ENCODE peak calls at places on chromosomes 2 and 18, in ten cellular contexts. One of them, this sample, is unnamed.

GRCh38 chr2:23624378-23624777 is 239.4 kb downstream of the KLHL29 start:
- DNase-seq in body of pancreas: no peak
- DNase-seq in brain microvascular endothelial cell: no peak
- DNase-seq in GM10248: no peak
- DNase-seq in HepG2: peak
- DNase-seq in GM06990: no peak
- DNase-seq in B cell: no peak
- DNase-seq in hepatocyte: no peak
- DNase-seq in cardiac fibroblast: peak
- DNase-seq in endothelial cell: no peak
- DNase-seq in this sample: no peak

GRCh38 chr2:75896779-75897366 is 186.2 kb upstream of the GCFC2 start:
- DNase-seq in body of pancreas: peak
- DNase-seq in brain microvascular endothelial cell: no peak
- DNase-seq in GM10248: peak
- DNase-seq in HepG2: peak
- DNase-seq in GM06990: no peak
- DNase-seq in B cell: no peak
- DNase-seq in hepatocyte: peak
- DNase-seq in cardiac fibroblast: no peak
- DNase-seq in endothelial cell: peak
- DNase-seq in this sample: peak

GRCh38 chr18:22556271-22556990 is 138.7 kb upstream of the CTAGE1 start:
- DNase-seq in body of pancreas: peak
- DNase-seq in brain microvascular endothelial cell: no peak
- DNase-seq in GM10248: no peak
- DNase-seq in HepG2: no peak
- DNase-seq in GM06990: no peak
- DNase-seq in B cell: no peak
- DNase-seq in hepatocyte: peak
- DNase-seq in cardiac fibroblast: no peak
- DNase-seq in endothelial cell: no peak
- DNase-seq in this sample: no peak

GRCh38 chr2:30866974-30867373 is 59.7 kb upstream of the CAPN13 start:
- DNase-seq in body of pancreas: no peak
- DNase-seq in brain microvascular endothelial cell: no peak
- DNase-seq in GM10248: no peak
- DNase-seq in HepG2: no peak
- DNase-seq in GM06990: no peak
- DNase-seq in B cell: no peak
- DNase-seq in hepatocyte: no peak
- DNase-seq in cardiac fibroblast: no peak
- DNase-seq in endothelial cell: no peak
- DNase-seq in this sample: no peak

GRCh38 chr2:38765551-38765950 is 12.5 kb upstream of the GEMIN6 start:
- DNase-seq in body of pancreas: no peak
- DNase-seq in brain microvascular endothelial cell: no peak
- DNase-seq in GM10248: no peak
- DNase-seq in HepG2: no peak
- DNase-seq in GM06990: no peak
- DNase-seq in B cell: no peak
- DNase-seq in hepatocyte: no peak
- DNase-seq in cardiac fibroblast: no peak
- DNase-seq in endothelial cell: no peak
- DNase-seq in this sample: no peak

GRCh38 chr2:168090366-168091019 is 156.9 kb downstream of the STK39 start:
- DNase-seq in body of pancreas: no peak
- DNase-seq in brain microvascular endothelial cell: no peak
- DNase-seq in GM10248: peak
- DNase-seq in HepG2: no peak
- DNase-seq in GM06990: no peak
- DNase-seq in B cell: peak
- DNase-seq in hepatocyte: no peak
- DNase-seq in cardiac fibroblast: no peak
- DNase-seq in endothelial cell: no peak
- DNase-seq in this sample: no peak

GRCh38 chr2:86280191-86280667 is 57.2 kb downstream of the REEP1 start:
- DNase-seq in body of pancreas: no peak
- DNase-seq in brain microvascular endothelial cell: no peak
- DNase-seq in GM10248: no peak
- DNase-seq in HepG2: no peak
- DNase-seq in GM06990: no peak
- DNase-seq in B cell: no peak
- DNase-seq in hepatocyte: no peak
- DNase-seq in cardiac fibroblast: no peak
- DNase-seq in endothelial cell: no peak
- DNase-seq in this sample: no peak

GRCh38 chr18:25798026-25798537 is 292.3 kb downstream of the SS18 start:
- DNase-seq in body of pancreas: no peak
- DNase-seq in brain microvascular endothelial cell: no peak
- DNase-seq in GM10248: no peak
- DNase-seq in HepG2: no peak
- DNase-seq in GM06990: no peak
- DNase-seq in B cell: no peak
- DNase-seq in hepatocyte: no peak
- DNase-seq in cardiac fibroblast: no peak
- DNase-seq in endothelial cell: no peak
- DNase-seq in this sample: no peak

GRCh38 chr2:70639841-70640448 is 86.3 kb upstream of the TGFA start:
- DNase-seq in body of pancreas: no peak
- DNase-seq in brain microvascular endothelial cell: no peak
- DNase-seq in GM10248: no peak
- DNase-seq in HepG2: no peak
- DNase-seq in GM06990: no peak
- DNase-seq in B cell: no peak
- DNase-seq in hepatocyte: no peak
- DNase-seq in cardiac fibroblast: no peak
- DNase-seq in endothelial cell: no peak
- DNase-seq in this sample: no peak

GRCh38 chr2:239285071-239285931 is 115.5 kb downstream of the HDAC4 start:
- DNase-seq in body of pancreas: peak
- DNase-seq in brain microvascular endothelial cell: no peak
- DNase-seq in GM10248: peak
- DNase-seq in HepG2: peak
- DNase-seq in GM06990: peak
- DNase-seq in B cell: peak
- DNase-seq in hepatocyte: no peak
- DNase-seq in cardiac fibroblast: no peak
- DNase-seq in endothelial cell: no peak
- DNase-seq in this sample: no peak

GRCh38 chr2:178523596-178524134 is 43.4 kb downstream of the PLEKHA3 start:
- DNase-seq in body of pancreas: no peak
- DNase-seq in brain microvascular endothelial cell: no peak
- DNase-seq in GM10248: no peak
- DNase-seq in HepG2: no peak
- DNase-seq in GM06990: no peak
- DNase-seq in B cell: peak
- DNase-seq in hepatocyte: peak
- DNase-seq in cardiac fibroblast: peak
- DNase-seq in endothelial cell: no peak
- DNase-seq in this sample: no peak

GRCh38 chr2:74835831-74836674 is 2.1 kb downstream of the HK2 start:
- DNase-seq in body of pancreas: no peak
- DNase-seq in brain microvascular endothelial cell: no peak
- DNase-seq in GM10248: peak
- DNase-seq in HepG2: peak
- DNase-seq in GM06990: no peak
- DNase-seq in B cell: peak
- DNase-seq in hepatocyte: peak
- DNase-seq in cardiac fibroblast: peak
- DNase-seq in endothelial cell: no peak
- DNase-seq in this sample: no peak

GRCh38 chr18:77124452-77124922 is 8.1 kb downstream of the MBP start:
- DNase-seq in body of pancreas: no peak
- DNase-seq in brain microvascular endothelial cell: no peak
- DNase-seq in GM10248: peak
- DNase-seq in HepG2: no peak
- DNase-seq in GM06990: peak
- DNase-seq in B cell: peak
- DNase-seq in hepatocyte: no peak
- DNase-seq in cardiac fibroblast: no peak
- DNase-seq in endothelial cell: no peak
- DNase-seq in this sample: no peak

GRCh38 chr2:190887089-190887488 is 6.5 kb downstream of the GLS start:
- DNase-seq in body of pancreas: no peak
- DNase-seq in brain microvascular endothelial cell: no peak
- DNase-seq in GM10248: peak
- DNase-seq in HepG2: no peak
- DNase-seq in GM06990: peak
- DNase-seq in B cell: no peak
- DNase-seq in hepatocyte: no peak
- DNase-seq in cardiac fibroblast: peak
- DNase-seq in endothelial cell: no peak
- DNase-seq in this sample: no peak

GRCh38 chr2:196160101-196160500 is 11.3 kb downstream of the STK17B start:
- DNase-seq in body of pancreas: no peak
- DNase-seq in brain microvascular endothelial cell: peak
- DNase-seq in GM10248: peak
- DNase-seq in HepG2: no peak
- DNase-seq in GM06990: peak
- DNase-seq in B cell: peak
- DNase-seq in hepatocyte: peak
- DNase-seq in cardiac fibroblast: peak
- DNase-seq in endothelial cell: no peak
- DNase-seq in this sample: no peak

GRCh38 chr2:17915811-17916523 is 37.5 kb downstream of the KCNS3 start:
- DNase-seq in body of pancreas: no peak
- DNase-seq in brain microvascular endothelial cell: no peak
- DNase-seq in GM10248: no peak
- DNase-seq in HepG2: no peak
- DNase-seq in GM06990: no peak
- DNase-seq in B cell: no peak
- DNase-seq in hepatocyte: no peak
- DNase-seq in cardiac fibroblast: no peak
- DNase-seq in endothelial cell: no peak
- DNase-seq in this sample: no peak

GRCh38 chr2:217035967-217036366 is 176.1 kb upstream of the TNP1 start:
- DNase-seq in body of pancreas: no peak
- DNase-seq in brain microvascular endothelial cell: no peak
- DNase-seq in GM10248: no peak
- DNase-seq in HepG2: no peak
- DNase-seq in GM06990: no peak
- DNase-seq in B cell: no peak
- DNase-seq in hepatocyte: no peak
- DNase-seq in cardiac fibroblast: peak
- DNase-seq in endothelial cell: no peak
- DNase-seq in this sample: no peak

GRCh38 chr2:6083131-6083530 is 390.9 kb downstream of the SOX11 start:
- DNase-seq in body of pancreas: no peak
- DNase-seq in brain microvascular endothelial cell: no peak
- DNase-seq in GM10248: no peak
- DNase-seq in HepG2: no peak
- DNase-seq in GM06990: no peak
- DNase-seq in B cell: no peak
- DNase-seq in hepatocyte: no peak
- DNase-seq in cardiac fibroblast: no peak
- DNase-seq in endothelial cell: no peak
- DNase-seq in this sample: no peak

GRCh38 chr18:64370036-64370435 is 221.1 kb upstream of the LINC00305 start:
- DNase-seq in body of pancreas: no peak
- DNase-seq in brain microvascular endothelial cell: no peak
- DNase-seq in GM10248: no peak
- DNase-seq in HepG2: no peak
- DNase-seq in GM06990: no peak
- DNase-seq in B cell: no peak
- DNase-seq in hepatocyte: no peak
- DNase-seq in cardiac fibroblast: no peak
- DNase-seq in endothelial cell: no peak
- DNase-seq in this sample: no peak

GRCh38 chr18:64372850-64373249 is 224.0 kb upstream of the LINC00305 start:
- DNase-seq in body of pancreas: no peak
- DNase-seq in brain microvascular endothelial cell: no peak
- DNase-seq in GM10248: no peak
- DNase-seq in HepG2: no peak
- DNase-seq in GM06990: no peak
- DNase-seq in B cell: no peak
- DNase-seq in hepatocyte: no peak
- DNase-seq in cardiac fibroblast: no peak
- DNase-seq in endothelial cell: no peak
- DNase-seq in this sample: no peak
- TF ChIP-seq CTCF in body of pancreas: no peak
- TF ChIP-seq CTCF in brain microvascular endothelial cell: no peak
- TF ChIP-seq CTCF in GM10248: no peak
- TF ChIP-seq CTCF in HepG2: no peak
- TF ChIP-seq CTCF in GM06990: no peak
- TF ChIP-seq CTCF in B cell: no peak
- TF ChIP-seq CTCF in hepatocyte: no peak
- TF ChIP-seq CTCF in cardiac fibroblast: no peak
- TF ChIP-seq CTCF in endothelial cell: no peak
- TF ChIP-seq CTCF in this sample: no peak

DNA sequence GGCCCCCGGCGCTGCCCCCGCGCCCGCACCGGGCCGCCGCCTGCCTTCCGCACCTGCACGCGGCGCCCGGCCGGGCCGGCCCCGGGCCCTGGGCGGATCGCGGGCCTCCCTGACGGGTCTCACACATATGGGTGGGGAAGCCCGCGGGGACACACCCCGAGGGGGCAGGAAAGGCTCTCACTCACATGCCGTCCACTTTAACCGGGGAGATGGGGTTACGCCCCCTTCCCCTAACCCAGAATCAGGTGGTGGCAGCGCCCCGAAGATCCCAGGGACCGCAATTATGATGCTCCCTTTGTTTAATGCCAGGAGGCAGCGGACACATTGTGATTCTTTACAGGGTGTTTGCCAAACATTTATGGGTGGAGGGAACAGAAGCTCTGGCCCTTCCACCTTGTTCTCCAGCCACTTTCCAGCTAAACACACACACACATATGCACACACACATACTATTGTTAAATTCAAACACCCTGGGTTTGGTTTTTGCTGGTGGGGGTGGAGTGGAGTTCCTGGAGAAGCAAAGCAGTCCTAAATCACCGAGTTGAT is 433 bp upstream of the ANKRD44 start:
- DNase-seq in body of pancreas: no peak
- DNase-seq in brain microvascular endothelial cell: no peak
- DNase-seq in GM10248: no peak
- DNase-seq in HepG2: no peak
- DNase-seq in GM06990: no peak
- DNase-seq in B cell: no peak
- DNase-seq in hepatocyte: no peak
- DNase-seq in cardiac fibroblast: no peak
- DNase-seq in endothelial cell: no peak
- DNase-seq in this sample: no peak
- TF ChIP-seq CTCF in body of pancreas: no peak
- TF ChIP-seq CTCF in brain microvascular endothelial cell: no peak
- TF ChIP-seq CTCF in GM10248: no peak
- TF ChIP-seq CTCF in HepG2: no peak
- TF ChIP-seq CTCF in GM06990: no peak
- TF ChIP-seq CTCF in B cell: no peak
- TF ChIP-seq CTCF in hepatocyte: no peak
- TF ChIP-seq CTCF in cardiac fibroblast: no peak
- TF ChIP-seq CTCF in endothelial cell: no peak
- TF ChIP-seq CTCF in this sample: no peak

GRCh38 chr2:174048238-174048637 is 83.1 kb upstream of the SP3 start:
- DNase-seq in body of pancreas: no peak
- DNase-seq in brain microvascular endothelial cell: no peak
- DNase-seq in GM10248: peak
- DNase-seq in HepG2: no peak
- DNase-seq in GM06990: no peak
- DNase-seq in B cell: peak
- DNase-seq in hepatocyte: no peak
- DNase-seq in cardiac fibroblast: no peak
- DNase-seq in endothelial cell: no peak
- DNase-seq in this sample: no peak
- TF ChIP-seq CTCF in body of pancreas: no peak
- TF ChIP-seq CTCF in brain microvascular endothelial cell: peak
- TF ChIP-seq CTCF in GM10248: no peak
- TF ChIP-seq CTCF in HepG2: peak
- TF ChIP-seq CTCF in GM06990: no peak
- TF ChIP-seq CTCF in B cell: no peak
- TF ChIP-seq CTCF in hepatocyte: no peak
- TF ChIP-seq CTCF in cardiac fibroblast: no peak
- TF ChIP-seq CTCF in endothelial cell: no peak
- TF ChIP-seq CTCF in this sample: no peak

GRCh38 chr2:14996306-14997014 is 363.9 kb downstream of the LRATD1 start:
- DNase-seq in body of pancreas: no peak
- DNase-seq in brain microvascular endothelial cell: no peak
- DNase-seq in GM10248: no peak
- DNase-seq in HepG2: no peak
- DNase-seq in GM06990: no peak
- DNase-seq in B cell: no peak
- DNase-seq in hepatocyte: no peak
- DNase-seq in cardiac fibroblast: no peak
- DNase-seq in endothelial cell: no peak
- DNase-seq in this sample: no peak
- TF ChIP-seq CTCF in body of pancreas: no peak
- TF ChIP-seq CTCF in brain microvascular endothelial cell: no peak
- TF ChIP-seq CTCF in GM10248: no peak
- TF ChIP-seq CTCF in HepG2: no peak
- TF ChIP-seq CTCF in GM06990: no peak
- TF ChIP-seq CTCF in B cell: no peak
- TF ChIP-seq CTCF in hepatocyte: no peak
- TF ChIP-seq CTCF in cardiac fibroblast: no peak
- TF ChIP-seq CTCF in endothelial cell: no peak
- TF ChIP-seq CTCF in this sample: no peak

This sample was measured in neural crest cell.